ENCODE peak calls at places on chromosomes 4 and X, in nine cellular contexts. One of them, this sample, is unnamed.

GRCh38 chr4:14857986-14858385 is 144.3 kb upstream of the CPEB2 start:
- DNase-seq in SK-N-SH: no peak
- DNase-seq in HFF-Myc: no peak
- DNase-seq in keratinocyte: no peak
- DNase-seq in breast epithelium: no peak
- DNase-seq in HFFc6: no peak
- DNase-seq in coronary artery: no peak
- DNase-seq in astrocyte of the spinal cord: no peak
- DNase-seq in hepatocyte: no peak
- DNase-seq in this sample: no peak

GRCh38 chr4:75494563-75494962 is 19.6 kb downstream of the RCHY1 start:
- DNase-seq in coronary artery: no peak
- DNase-seq in keratinocyte: no peak
- DNase-seq in hepatocyte: no peak
- DNase-seq in astrocyte of the spinal cord: peak
- DNase-seq in SK-N-SH: no peak
- DNase-seq in breast epithelium: no peak
- DNase-seq in HFFc6: peak
- DNase-seq in HFF-Myc: no peak
- DNase-seq in this sample: no peak

GRCh38 chr4:38815879-38816782 is 11.5 kb upstream of the TLR1 start:
- DNase-seq in breast epithelium: no peak
- DNase-seq in HFF-Myc: no peak
- DNase-seq in coronary artery: no peak
- DNase-seq in keratinocyte: no peak
- DNase-seq in HFFc6: no peak
- DNase-seq in SK-N-SH: no peak
- DNase-seq in hepatocyte: no peak
- DNase-seq in astrocyte of the spinal cord: no peak
- DNase-seq in this sample: no peak

GRCh38 chr4:148998719-148999118 is 556.5 kb upstream of the NR3C2 start:
- DNase-seq in keratinocyte: no peak
- DNase-seq in HFF-Myc: peak
- DNase-seq in astrocyte of the spinal cord: peak
- DNase-seq in SK-N-SH: peak
- DNase-seq in HFFc6: no peak
- DNase-seq in breast epithelium: no peak
- DNase-seq in hepatocyte: no peak
- DNase-seq in coronary artery: no peak
- DNase-seq in this sample: no peak

GRCh38 chrX:123570011-123570590 is 162.8 kb downstream of the THOC2 start:
- DNase-seq in hepatocyte: no peak
- DNase-seq in HFF-Myc: no peak
- DNase-seq in HFFc6: no peak
- DNase-seq in SK-N-SH: no peak
- DNase-seq in breast epithelium: peak
- DNase-seq in astrocyte of the spinal cord: no peak
- DNase-seq in keratinocyte: no peak
- DNase-seq in coronary artery: no peak
- DNase-seq in this sample: no peak

GRCh38 chrX:134144231-134144630 is 92.8 kb upstream of the CCDC160 start:
- DNase-seq in astrocyte of the spinal cord: no peak
- DNase-seq in HFF-Myc: no peak
- DNase-seq in HFFc6: no peak
- DNase-seq in keratinocyte: no peak
- DNase-seq in SK-N-SH: peak
- DNase-seq in breast epithelium: no peak
- DNase-seq in hepatocyte: no peak
- DNase-seq in coronary artery: no peak
- DNase-seq in this sample: no peak

GRCh38 chr4:82593416-82593815 is 31.6 kb upstream of the TMEM150C start:
- DNase-seq in coronary artery: no peak
- DNase-seq in SK-N-SH: no peak
- DNase-seq in HFF-Myc: no peak
- DNase-seq in keratinocyte: no peak
- DNase-seq in astrocyte of the spinal cord: no peak
- DNase-seq in HFFc6: no peak
- DNase-seq in hepatocyte: no peak
- DNase-seq in breast epithelium: no peak
- DNase-seq in this sample: no peak

GRCh38 chr4:69832326-69833030 is 27.5 kb downstream of the SULT1E1 start:
- DNase-seq in breast epithelium: no peak
- DNase-seq in keratinocyte: no peak
- DNase-seq in coronary artery: no peak
- DNase-seq in HFFc6: no peak
- DNase-seq in HFF-Myc: no peak
- DNase-seq in hepatocyte: peak
- DNase-seq in SK-N-SH: no peak
- DNase-seq in astrocyte of the spinal cord: no peak
- DNase-seq in this sample: no peak

GRCh38 chrX:54181196-54181953 is 1.7 kb downstream of the FAM120C start:
- DNase-seq in HFFc6: no peak
- DNase-seq in breast epithelium: no peak
- DNase-seq in keratinocyte: no peak
- DNase-seq in astrocyte of the spinal cord: peak
- DNase-seq in HFF-Myc: no peak
- DNase-seq in hepatocyte: no peak
- DNase-seq in SK-N-SH: no peak
- DNase-seq in coronary artery: no peak
- DNase-seq in this sample: no peak

GRCh38 chr4:3715251-3716033 is 50.7 kb upstream of the ADRA2C start:
- DNase-seq in HFFc6: no peak
- DNase-seq in breast epithelium: no peak
- DNase-seq in coronary artery: no peak
- DNase-seq in HFF-Myc: no peak
- DNase-seq in hepatocyte: no peak
- DNase-seq in keratinocyte: no peak
- DNase-seq in astrocyte of the spinal cord: no peak
- DNase-seq in SK-N-SH: no peak
- DNase-seq in this sample: no peak

GRCh38 chr4:3354455-3354811 is 61.6 kb downstream of the RGS12 start:
- DNase-seq in keratinocyte: no peak
- DNase-seq in astrocyte of the spinal cord: no peak
- DNase-seq in HFF-Myc: no peak
- DNase-seq in coronary artery: no peak
- DNase-seq in SK-N-SH: no peak
- DNase-seq in hepatocyte: no peak
- DNase-seq in breast epithelium: no peak
- DNase-seq in HFFc6: no peak
- DNase-seq in this sample: no peak

GRCh38 chrX:151753313-151754041 is 18.9 kb downstream of the CNGA2 start:
- DNase-seq in HFF-Myc: no peak
- DNase-seq in astrocyte of the spinal cord: peak
- DNase-seq in hepatocyte: peak
- DNase-seq in SK-N-SH: peak
- DNase-seq in HFFc6: no peak
- DNase-seq in breast epithelium: peak
- DNase-seq in keratinocyte: no peak
- DNase-seq in coronary artery: no peak
- DNase-seq in this sample: peak

GRCh38 chr4:26432419-26432818 is 57.9 kb downstream of the CCKAR start:
- DNase-seq in HFFc6: no peak
- DNase-seq in HFF-Myc: no peak
- DNase-seq in SK-N-SH: no peak
- DNase-seq in breast epithelium: no peak
- DNase-seq in astrocyte of the spinal cord: no peak
- DNase-seq in keratinocyte: no peak
- DNase-seq in coronary artery: no peak
- DNase-seq in hepatocyte: no peak
- DNase-seq in this sample: no peak

GRCh38 chrX:12954981-12955380 is 19.9 kb upstream of the TMSB4X start:
- DNase-seq in SK-N-SH: no peak
- DNase-seq in astrocyte of the spinal cord: no peak
- DNase-seq in breast epithelium: no peak
- DNase-seq in HFF-Myc: no peak
- DNase-seq in HFFc6: no peak
- DNase-seq in keratinocyte: no peak
- DNase-seq in hepatocyte: no peak
- DNase-seq in coronary artery: no peak
- DNase-seq in this sample: no peak

GRCh38 chr4:112147697-112148096 is 2.4 kb downstream of the FAM241A start:
- DNase-seq in HFFc6: no peak
- DNase-seq in astrocyte of the spinal cord: no peak
- DNase-seq in HFF-Myc: no peak
- DNase-seq in breast epithelium: no peak
- DNase-seq in coronary artery: no peak
- DNase-seq in keratinocyte: no peak
- DNase-seq in hepatocyte: no peak
- DNase-seq in SK-N-SH: no peak
- DNase-seq in this sample: no peak

GRCh38 chr4:112142152-112142551 is 3.1 kb upstream of the FAM241A start:
- DNase-seq in SK-N-SH: no peak
- DNase-seq in HFFc6: no peak
- DNase-seq in breast epithelium: no peak
- DNase-seq in coronary artery: no peak
- DNase-seq in hepatocyte: no peak
- DNase-seq in keratinocyte: no peak
- DNase-seq in HFF-Myc: no peak
- DNase-seq in astrocyte of the spinal cord: no peak
- DNase-seq in this sample: no peak

GRCh38 chr4:112144546-112145325 is 518 bp upstream of the FAM241A start:
- DNase-seq in keratinocyte: peak
- DNase-seq in astrocyte of the spinal cord: no peak
- DNase-seq in hepatocyte: no peak
- DNase-seq in coronary artery: peak
- DNase-seq in HFFc6: no peak
- DNase-seq in HFF-Myc: no peak
- DNase-seq in breast epithelium: no peak
- DNase-seq in SK-N-SH: no peak
- DNase-seq in this sample: no peak

GRCh38 chr4:112145326-112145819 is at the start of gene FAM241A:
- DNase-seq in SK-N-SH: peak
- DNase-seq in coronary artery: peak
- DNase-seq in hepatocyte: peak
- DNase-seq in HFFc6: peak
- DNase-seq in keratinocyte: no peak
- DNase-seq in astrocyte of the spinal cord: peak
- DNase-seq in breast epithelium: peak
- DNase-seq in HFF-Myc: no peak
- DNase-seq in this sample: peak

DNA sequence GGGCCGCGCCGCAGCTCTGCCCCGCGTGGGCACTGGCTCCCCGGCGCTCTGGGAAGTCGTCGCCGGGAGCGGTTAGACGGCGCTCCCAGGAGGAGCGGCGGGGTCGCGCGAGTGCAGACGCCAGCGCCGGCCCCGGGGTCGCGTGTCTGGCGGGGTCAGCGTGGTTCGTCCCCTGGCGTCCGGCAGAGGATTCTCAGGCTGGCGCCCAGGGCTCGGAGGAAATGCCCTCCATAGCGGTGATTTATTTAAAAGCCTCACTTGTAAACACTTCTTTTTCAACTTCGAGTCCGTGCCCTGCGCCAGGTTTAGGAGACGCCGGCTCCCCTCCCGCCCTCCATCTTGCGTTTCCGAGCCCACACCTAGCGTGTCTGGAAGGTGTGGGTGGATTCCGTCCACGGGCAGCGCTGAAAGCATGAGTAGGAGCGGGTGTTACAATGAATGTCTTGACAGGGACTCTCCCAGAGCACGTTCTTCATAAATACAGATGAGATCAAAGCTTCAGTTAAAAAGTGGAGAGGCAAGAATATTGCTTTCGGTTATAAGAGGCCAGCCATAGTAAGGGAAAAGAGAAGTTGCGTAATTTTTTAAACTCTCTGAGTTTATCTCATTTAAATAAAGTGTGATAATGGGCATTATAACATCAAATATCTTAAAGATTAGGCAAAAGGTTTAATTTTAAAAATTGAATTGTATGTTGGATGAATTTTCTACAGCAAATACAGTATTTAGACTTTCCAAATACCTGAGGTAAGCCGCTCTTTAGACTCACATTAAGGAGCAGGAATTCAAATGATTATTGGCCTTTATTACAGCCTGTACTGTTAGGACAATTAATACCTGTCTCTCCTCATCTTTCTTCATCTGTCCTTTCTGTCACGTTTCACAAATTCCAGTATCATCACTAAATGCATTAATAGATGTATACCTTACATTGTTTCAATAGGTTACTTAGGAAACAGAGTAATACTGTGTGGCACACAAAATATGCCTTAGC is 863 bp downstream of the FAM241A start:
- DNase-seq in keratinocyte: no peak
- DNase-seq in breast epithelium: peak
- DNase-seq in hepatocyte: peak
- DNase-seq in coronary artery: peak
- DNase-seq in SK-N-SH: peak
- DNase-seq in HFFc6: peak
- DNase-seq in astrocyte of the spinal cord: peak
- DNase-seq in HFF-Myc: no peak
- DNase-seq in this sample: peak
- TF ChIP-seq CTCF in keratinocyte: peak
- TF ChIP-seq CTCF in breast epithelium: peak
- TF ChIP-seq CTCF in hepatocyte: peak
- TF ChIP-seq CTCF in coronary artery: no peak
- TF ChIP-seq CTCF in SK-N-SH: peak
- TF ChIP-seq CTCF in HFFc6: peak
- TF ChIP-seq CTCF in astrocyte of the spinal cord: peak
- TF ChIP-seq CTCF in HFF-Myc: no peak
- TF ChIP-seq CTCF in this sample: peak

DNA sequence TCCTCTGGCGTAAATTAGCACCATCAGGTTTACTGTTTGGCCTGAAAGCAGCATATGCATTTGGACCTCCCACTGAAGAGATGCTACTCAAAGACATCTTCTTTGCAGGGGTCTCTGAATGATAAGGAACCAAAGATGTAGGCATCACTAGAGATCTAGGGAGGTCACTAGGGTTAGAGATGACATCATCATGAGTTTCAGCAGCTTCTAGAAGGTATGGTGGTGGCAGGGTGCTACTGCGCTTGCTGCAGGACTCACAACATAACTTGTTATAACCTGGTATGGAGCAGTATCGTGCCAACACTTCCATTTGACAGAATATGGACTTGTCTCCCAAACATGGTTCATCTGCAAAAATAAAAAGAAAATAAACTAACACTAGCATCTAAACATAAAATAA is 251.6 kb downstream of the NPFFR2 start:
- DNase-seq in breast epithelium: no peak
- DNase-seq in HFFc6: no peak
- DNase-seq in keratinocyte: no peak
- DNase-seq in astrocyte of the spinal cord: no peak
- DNase-seq in hepatocyte: no peak
- DNase-seq in SK-N-SH: no peak
- DNase-seq in coronary artery: no peak
- DNase-seq in HFF-Myc: no peak
- DNase-seq in this sample: no peak
- TF ChIP-seq CTCF in breast epithelium: no peak
- TF ChIP-seq CTCF in HFFc6: peak
- TF ChIP-seq CTCF in keratinocyte: no peak
- TF ChIP-seq CTCF in astrocyte of the spinal cord: no peak
- TF ChIP-seq CTCF in hepatocyte: no peak
- TF ChIP-seq CTCF in SK-N-SH: no peak
- TF ChIP-seq CTCF in coronary artery: no peak
- TF ChIP-seq CTCF in HFF-Myc: no peak
- TF ChIP-seq CTCF in this sample: no peak

GRCh38 chr4:121227254-121227867 is 63.2 kb upstream of the TNIP3 start:
- DNase-seq in keratinocyte: no peak
- DNase-seq in SK-N-SH: no peak
- DNase-seq in hepatocyte: no peak
- DNase-seq in coronary artery: no peak
- DNase-seq in breast epithelium: no peak
- DNase-seq in HFF-Myc: no peak
- DNase-seq in HFFc6: no peak
- DNase-seq in astrocyte of the spinal cord: no peak
- DNase-seq in this sample: no peak
- TF ChIP-seq CTCF in keratinocyte: no peak
- TF ChIP-seq CTCF in SK-N-SH: no peak
- TF ChIP-seq CTCF in hepatocyte: no peak
- TF ChIP-seq CTCF in coronary artery: no peak
- TF ChIP-seq CTCF in breast epithelium: no peak
- TF ChIP-seq CTCF in HFF-Myc: no peak
- TF ChIP-seq CTCF in HFFc6: peak
- TF ChIP-seq CTCF in astrocyte of the spinal cord: peak
- TF ChIP-seq CTCF in this sample: no peak

GRCh38 chr4:115790812-115791211 is 677.4 kb upstream of the NDST4 start:
- DNase-seq in keratinocyte: no peak
- DNase-seq in SK-N-SH: no peak
- DNase-seq in hepatocyte: no peak
- DNase-seq in coronary artery: no peak
- DNase-seq in HFFc6: no peak
- DNase-seq in HFF-Myc: no peak
- DNase-seq in astrocyte of the spinal cord: no peak
- DNase-seq in breast epithelium: no peak
- DNase-seq in this sample: no peak
- TF ChIP-seq CTCF in keratinocyte: no peak
- TF ChIP-seq CTCF in SK-N-SH: peak
- TF ChIP-seq CTCF in hepatocyte: peak
- TF ChIP-seq CTCF in coronary artery: no peak
- TF ChIP-seq CTCF in HFFc6: peak
- TF ChIP-seq CTCF in HFF-Myc: no peak
- TF ChIP-seq CTCF in astrocyte of the spinal cord: no peak
- TF ChIP-seq CTCF in breast epithelium: no peak
- TF ChIP-seq CTCF in this sample: peak